ENCODE peak calls at places on chromosome 15, in nine cellular contexts. J is aorta; N is stimulated activated CD8-positive, alpha-beta memory T cell treated with anti-CD3 and anti-CD28 coated beads, Interleukin-4, amount 100 ng/mL, for 4 hours; X is effector memory CD8-positive, alpha-beta T cell; K is ureter; Q is NCI-H1417; O is esophagus squamous epithelium; E is left cardiac atrium; R is amniotic epithelial cell. W is an unnamed sample.
A peak's percentile ranks its signal among the peaks of the same experiment; 100 is the strongest.

GRCh38 chr15:84821501-84822021 is 4.4 kb downstream of the ALPK3 start:
- DNase-seq in J (no peak), N (no peak), X (no peak), K (no peak), Q (no peak), O (no peak), E (peak; percentile 48), R (peak; percentile 61), W (no peak)

GRCh38 chr15:79853492-79854328 is 43.1 kb downstream of the MTHFS start:
- DNase-seq in J (peak; percentile 62), N (peak; percentile 27), X (peak; percentile 58), K (peak; percentile 75), Q (peak; percentile 47), O (no peak), E (peak; percentile 47), R (peak; percentile 92), W (peak; percentile 89)

GRCh38 chr15:95162069-95162468 is 930.7 kb downstream of the MCTP2 start:
- DNase-seq in J (no peak), N (no peak), X (no peak), K (no peak), Q (no peak), O (no peak), E (no peak), R (peak; percentile 59), W (no peak)

GRCh38 chr15:45126535-45127158 is 3.0 kb downstream of the DUOXA1 start:
- DNase-seq in J (no peak), N (no peak), X (peak; percentile 51), K (no peak), Q (no peak), O (no peak), E (no peak), R (peak; percentile 18), W (no peak)

GRCh38 chr15:78329625-78330024 is 10.5 kb upstream of the CRABP1 start:
- DNase-seq in J (no peak), N (no peak), X (no peak), K (no peak), Q (no peak), O (no peak), E (no peak), R (no peak), W (no peak)

GRCh38 chr15:79682285-79682684 is 214.5 kb downstream of the MTHFS start:
- DNase-seq in J (peak; percentile 65), N (no peak), X (no peak), K (peak; percentile 46), Q (no peak), O (no peak), E (peak; percentile 62), R (peak; percentile 53), W (no peak)

GRCh38 chr15:90904746-90905145 is 1.6 kb downstream of the MAN2A2 start:
- DNase-seq in J (no peak), N (no peak), X (no peak), K (no peak), Q (no peak), O (no peak), E (no peak), R (no peak), W (no peak)

GRCh38 chr15:73799466-73799865 is 46.3 kb upstream of the INSYN1 start:
- DNase-seq in J (no peak), N (no peak), X (no peak), K (no peak), Q (no peak), O (no peak), E (no peak), R (peak; percentile 64), W (peak; percentile 53)

GRCh38 chr15:60591491-60592385 is 112.8 kb upstream of the ICE2 start:
- DNase-seq in J (peak; percentile 72), N (no peak), X (no peak), K (peak; percentile 54), Q (peak; percentile 79), O (no peak), E (peak; percentile 47), R (no peak), W (peak; percentile 74)

GRCh38 chr15:29888651-29889050 is 66.4 kb upstream of the TJP1 start:
- DNase-seq in J (no peak), N (no peak), X (no peak), K (no peak), Q (no peak), O (no peak), E (no peak), R (peak; percentile 67), W (peak; percentile 91)

GRCh38 chr15:100007609-100008008 is 274.4 kb upstream of the LYSMD4 start:
- DNase-seq in J (no peak), N (no peak), X (no peak), K (no peak), Q (no peak), O (no peak), E (no peak), R (no peak), W (no peak)

GRCh38 chr15:62153228-62153627 is 11.9 kb downstream of the C2CD4B start:
- DNase-seq in J (no peak), N (no peak), X (no peak), K (no peak), Q (no peak), O (no peak), E (no peak), R (no peak), W (no peak)

GRCh38 chr15:65394936-65395335 is 17.1 kb upstream of the IGDCC3 start:
- DNase-seq in J (peak; percentile 12), N (no peak), X (no peak), K (no peak), Q (no peak), O (no peak), E (no peak), R (no peak), W (no peak)

W was measured in mesendoderm.